ENCODE peak calls at places on chromosome 16, in four cellular contexts. G is CD4-positive, CD25-positive, alpha-beta regulatory T cell; F is fibroblast of lung; Y is adrenal gland. X is an unnamed sample. For H3K4me1, the result is how much of the 10 kb centered on the place peaks cover.

GRCh38 chr16:76668207-76668725 is 391.1 kb downstream of the CNTNAP4 start:
- DNase-seq in G (no peak), F (no peak), Y (no peak), X (no peak)

GRCh38 chr16:81798311-81799137 is 19.4 kb downstream of the PLCG2 start:
- DNase-seq in F (no peak), G (peak), Y (no peak), X (no peak)

GRCh38 chr16:85402910-85403692 is 210.0 kb upstream of the GSE1 start:
- DNase-seq in G (no peak), Y (peak), F (peak), X (no peak)

GRCh38 chr16:19555938-19556778 is 655 bp downstream of the VPS35L start:
- DNase-seq in Y (peak), G (peak), F (peak), X (no peak)

GRCh38 chr16:450385-450784 is 24.9 kb downstream of the RAB11FIP3 start:
- DNase-seq in Y (no peak), F (no peak), G (no peak), X (no peak)

GRCh38 chr16:50591209-50591608 is 43.0 kb downstream of the NKD1 start:
- DNase-seq in F (no peak), Y (no peak), G (no peak), X (no peak)

GRCh38 chr16:87101903-87102302 is 215.3 kb downstream of the C16orf95 start:
- DNase-seq in F (peak), G (no peak), Y (no peak), X (no peak)

GRCh38 chr16:23509763-23510153 is 536 bp downstream of the GGA2 start:
- DNase-seq in F (peak), G (peak), Y (no peak), X (no peak)

GRCh38 chr16:15961557-15962205 is 12.3 kb downstream of the ABCC1 start:
- DNase-seq in Y (no peak), F (no peak), G (peak), X (no peak)

GRCh38 chr16:11140867-11141266 is 115.1 kb downstream of the SOCS1 start:
- DNase-seq in F (no peak), Y (peak), G (no peak), X (no peak)

GRCh38 chr16:7423436-7423941 is 90.8 kb downstream of the RBFOX1 start:
- DNase-seq in F (no peak), G (no peak), Y (no peak), X (no peak)

GRCh38 chr16:4609200-4610010 is 5.3 kb downstream of the UBALD1 start:
- DNase-seq in F (no peak), Y (peak), G (no peak), X (no peak)

GRCh38 chr16:1871974-1872635 is at the start of gene MEIOB:
- DNase-seq in F (no peak), Y (peak), G (no peak), X (no peak)

GRCh38 chr16:87963400-87963799 is 12.2 kb downstream of the BANP start:
- DNase-seq in Y (no peak), G (peak), F (peak), X (no peak)

GRCh38 chr16:87806246-87806607 is 40.4 kb upstream of the KLHDC4 start:
- DNase-seq in G (peak), Y (no peak), F (peak), X (peak)

GRCh38 chr16:31250782-31251384 is 8.9 kb upstream of the ITGAM start:
- DNase-seq in Y (no peak), F (no peak), G (peak), X (no peak)

GRCh38 chr16:84391151-84391873 is 23.0 kb downstream of the ATP2C2 start:
- DNase-seq in G (no peak), Y (no peak), F (peak), X (no peak)

GRCh38 chr16:48535831-48536599 is 74.0 kb downstream of the N4BP1 start:
- DNase-seq in F (peak), Y (peak), G (no peak), X (no peak)

GRCh38 chr16:83215417-83216001 is 588.7 kb downstream of the CDH13 start:
- DNase-seq in F (peak), Y (no peak), G (peak), X (peak)

GRCh38 chr16:89058812-89059211 is 34.8 kb upstream of the ACSF3 start:
- DNase-seq in F (no peak), Y (no peak), G (no peak), X (no peak)

GRCh38 chr16:89061086-89061485 is 32.6 kb upstream of the ACSF3 start:
- DNase-seq in G (no peak), F (no peak), Y (no peak), X (no peak)

GRCh38 chr16:89061590-89062380 is 31.9 kb upstream of the ACSF3 start:
- DNase-seq in F (no peak), Y (no peak), G (no peak), X (no peak)

GRCh38 chr16:89062389-89063345 is 31.0 kb upstream of the ACSF3 start:
- DNase-seq in Y (no peak), G (no peak), F (no peak), X (no peak)

DNA sequence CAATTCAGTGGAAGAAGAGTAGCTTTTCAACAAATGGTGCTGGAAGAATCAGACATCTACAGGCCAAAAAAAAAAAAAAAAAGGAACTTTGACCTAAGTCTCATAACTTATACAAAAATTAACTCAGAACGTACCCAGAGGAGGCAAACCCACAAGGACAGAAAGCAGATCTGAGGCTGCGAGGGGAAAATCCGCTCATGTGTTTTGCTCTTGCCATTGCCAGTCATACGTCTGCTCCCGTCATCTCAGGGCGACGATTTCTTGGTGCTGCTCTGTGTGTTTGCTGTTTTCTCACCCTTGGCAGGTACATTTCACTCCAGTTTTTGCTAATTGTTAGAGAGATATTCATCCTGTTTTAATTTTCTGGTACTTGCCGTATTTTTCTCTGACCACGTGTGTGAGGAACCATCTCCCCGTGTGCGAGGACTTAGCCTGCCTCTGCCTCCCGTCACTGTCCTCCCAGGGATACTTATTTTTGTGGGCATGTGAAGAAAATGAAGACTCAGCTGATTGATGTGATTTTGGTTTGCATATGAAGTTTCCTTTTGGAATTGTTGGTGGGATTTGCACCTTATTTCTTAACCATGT is 33.4 kb upstream of the ACSF3 start:
- DNase-seq in G (no peak), Y (no peak), F (no peak), X (no peak)
- H3K4me1 ChIP-seq in G (under half), Y (under half), F (under half), X (under half)

DNA sequence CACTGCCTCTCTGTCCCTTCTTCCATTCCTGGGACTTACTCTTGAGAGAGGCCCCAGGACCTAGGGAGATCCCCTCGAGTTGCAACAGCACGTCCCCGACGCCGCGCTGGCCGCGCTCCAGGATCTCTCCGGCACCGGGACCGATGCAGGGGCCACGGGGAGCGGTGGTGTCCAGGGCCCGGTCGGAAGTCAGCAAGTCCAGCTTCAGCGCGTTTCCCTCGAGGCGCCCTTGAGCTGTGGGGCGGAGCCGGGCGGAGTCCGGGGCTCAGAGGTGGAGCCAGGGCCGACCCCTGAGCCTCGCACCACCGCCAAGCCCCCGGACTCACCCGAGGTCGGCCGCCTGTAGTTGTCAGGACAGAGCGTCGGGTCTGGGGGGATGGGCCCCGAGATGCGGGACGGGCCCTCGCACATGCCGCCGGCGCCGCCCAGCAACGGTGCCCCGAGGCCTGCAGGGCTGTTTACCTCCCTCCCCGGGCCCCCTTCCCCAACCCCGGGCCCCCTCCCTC is 465 bp downstream of the ENKD1 start:
- DNase-seq in G (no peak), Y (no peak), F (peak), X (no peak)
- H3K27ac ChIP-seq in G (peak), Y (no peak), F (peak), X (peak)

GRCh38 chr16:9102943-9103342 is 11.5 kb downstream of the HAPSTR1 start:
- DNase-seq in F (no peak), G (peak), Y (no peak), X (no peak)

GRCh38 chr16:9103546-9103945 is 12.1 kb downstream of the HAPSTR1 start:
- DNase-seq in F (no peak), G (no peak), Y (no peak), X (no peak)

GRCh38 chr16:9105189-9105588 is 13.7 kb downstream of the HAPSTR1 start:
- DNase-seq in F (no peak), Y (no peak), G (no peak), X (no peak)

GRCh38 chr16:9099131-9099625 is 7.7 kb downstream of the HAPSTR1 start:
- DNase-seq in Y (peak), F (no peak), G (peak), X (peak)

GRCh38 chr16:9102379-9102778 is 10.9 kb downstream of the HAPSTR1 start:
- DNase-seq in Y (no peak), F (peak), G (no peak), X (no peak)
- H3K4me3 ChIP-seq in Y (no peak), F (no peak), G (peak), X (no peak)

DNA sequence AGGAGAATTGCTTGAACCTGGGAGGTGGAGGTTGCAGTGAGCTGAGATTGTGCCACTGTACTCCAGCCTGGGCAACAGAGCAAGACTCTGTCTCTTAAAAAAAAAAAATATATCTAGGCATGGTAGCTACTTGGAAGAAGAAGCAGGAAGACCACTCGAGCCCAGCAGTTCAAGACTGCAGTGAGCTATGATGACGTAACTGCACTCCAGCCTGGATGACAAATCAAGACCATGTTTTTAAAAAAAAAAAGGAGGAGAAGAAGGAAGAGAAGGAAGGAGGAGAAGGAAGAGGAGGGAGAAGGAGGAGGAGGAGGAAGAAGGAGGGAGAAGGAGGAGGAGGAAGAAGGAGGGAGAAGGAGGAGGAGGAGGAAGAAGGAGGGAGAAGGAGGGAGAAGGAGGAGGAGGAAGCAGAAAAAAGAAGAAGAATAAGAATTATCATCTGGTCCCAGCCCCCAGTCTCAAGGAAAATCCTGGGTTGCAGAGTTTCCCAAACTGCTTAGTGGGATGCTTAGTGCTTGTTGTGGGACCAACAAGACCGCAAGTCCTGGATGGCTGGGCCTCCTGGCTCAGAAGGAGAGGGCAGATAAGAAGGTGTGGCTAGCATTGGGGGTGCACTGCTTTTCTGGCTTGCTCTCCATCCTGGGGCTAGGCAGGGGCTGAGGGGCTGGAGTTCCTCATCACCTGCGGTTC is 3.7 kb upstream of the DRC7 start:
- DNase-seq in F (no peak), G (no peak), Y (no peak), X (no peak)
- H3K4me1 ChIP-seq in F (under half), G (under half), Y (under half), X (under half)

X was measured in stomach.